ENCODE peak calls at places on chromosomes 1 and 21, in seven cellular contexts. One of them, this sample, is unnamed.

GRCh38 chr1:81563632-81564031 is 237.1 kb upstream of the ADGRL2 start:
- DNase-seq in ELR: no peak
- DNase-seq in stimulated activated CD8-positive, alpha-beta memory T cell treated with anti-CD3 and anti-CD28 coated beads, Interleukin-7, amount 100 ng/mL, for 24 hours: no peak
- DNase-seq in endothelial cell: no peak
- DNase-seq in foreskin fibroblast: no peak
- DNase-seq in caudate nucleus: no peak
- DNase-seq in amniotic stem cell: no peak
- DNase-seq in this sample: no peak

GRCh38 chr1:61237147-61237546 is 154.8 kb downstream of the NFIA start:
- DNase-seq in ELR: no peak
- DNase-seq in stimulated activated CD8-positive, alpha-beta memory T cell treated with anti-CD3 and anti-CD28 coated beads, Interleukin-7, amount 100 ng/mL, for 24 hours: no peak
- DNase-seq in endothelial cell: no peak
- DNase-seq in foreskin fibroblast: no peak
- DNase-seq in caudate nucleus: no peak
- DNase-seq in amniotic stem cell: no peak
- DNase-seq in this sample: no peak

GRCh38 chr1:24767351-24767750 is 22.1 kb downstream of the CLIC4 start:
- DNase-seq in ELR: no peak
- DNase-seq in stimulated activated CD8-positive, alpha-beta memory T cell treated with anti-CD3 and anti-CD28 coated beads, Interleukin-7, amount 100 ng/mL, for 24 hours: no peak
- DNase-seq in endothelial cell: no peak
- DNase-seq in foreskin fibroblast: no peak
- DNase-seq in caudate nucleus: no peak
- DNase-seq in amniotic stem cell: no peak
- DNase-seq in this sample: no peak

GRCh38 chr1:239354211-239354610 is 32.2 kb upstream of the CHRM3 start:
- DNase-seq in ELR: peak
- DNase-seq in stimulated activated CD8-positive, alpha-beta memory T cell treated with anti-CD3 and anti-CD28 coated beads, Interleukin-7, amount 100 ng/mL, for 24 hours: no peak
- DNase-seq in endothelial cell: no peak
- DNase-seq in foreskin fibroblast: no peak
- DNase-seq in caudate nucleus: no peak
- DNase-seq in amniotic stem cell: no peak
- DNase-seq in this sample: no peak

GRCh38 chr1:29475256-29475800 is 239.0 kb downstream of the PTPRU start:
- DNase-seq in ELR: no peak
- DNase-seq in stimulated activated CD8-positive, alpha-beta memory T cell treated with anti-CD3 and anti-CD28 coated beads, Interleukin-7, amount 100 ng/mL, for 24 hours: no peak
- DNase-seq in endothelial cell: no peak
- DNase-seq in foreskin fibroblast: no peak
- DNase-seq in caudate nucleus: no peak
- DNase-seq in amniotic stem cell: no peak
- DNase-seq in this sample: no peak

GRCh38 chr1:151165281-151165737 is 393 bp downstream of the LYSMD1 start:
- DNase-seq in ELR: peak
- DNase-seq in stimulated activated CD8-positive, alpha-beta memory T cell treated with anti-CD3 and anti-CD28 coated beads, Interleukin-7, amount 100 ng/mL, for 24 hours: no peak
- DNase-seq in endothelial cell: peak
- DNase-seq in foreskin fibroblast: peak
- DNase-seq in caudate nucleus: peak
- DNase-seq in amniotic stem cell: no peak
- DNase-seq in this sample: no peak

GRCh38 chr1:231242516-231243198 is 1.6 kb downstream of the GNPAT start:
- DNase-seq in ELR: peak
- DNase-seq in stimulated activated CD8-positive, alpha-beta memory T cell treated with anti-CD3 and anti-CD28 coated beads, Interleukin-7, amount 100 ng/mL, for 24 hours: no peak
- DNase-seq in endothelial cell: no peak
- DNase-seq in foreskin fibroblast: no peak
- DNase-seq in caudate nucleus: no peak
- DNase-seq in amniotic stem cell: no peak
- DNase-seq in this sample: no peak

GRCh38 chr1:55215194-55216021 is at the start of gene USP24:
- DNase-seq in ELR: peak
- DNase-seq in stimulated activated CD8-positive, alpha-beta memory T cell treated with anti-CD3 and anti-CD28 coated beads, Interleukin-7, amount 100 ng/mL, for 24 hours: peak
- DNase-seq in endothelial cell: peak
- DNase-seq in foreskin fibroblast: peak
- DNase-seq in caudate nucleus: peak
- DNase-seq in amniotic stem cell: peak
- DNase-seq in this sample: peak

GRCh38 chr1:156885314-156885713 is 8.2 kb upstream of the PEAR1 start:
- DNase-seq in ELR: no peak
- DNase-seq in stimulated activated CD8-positive, alpha-beta memory T cell treated with anti-CD3 and anti-CD28 coated beads, Interleukin-7, amount 100 ng/mL, for 24 hours: no peak
- DNase-seq in endothelial cell: no peak
- DNase-seq in foreskin fibroblast: no peak
- DNase-seq in caudate nucleus: no peak
- DNase-seq in amniotic stem cell: no peak
- DNase-seq in this sample: no peak

GRCh38 chr1:87712261-87712674 is 383.6 kb downstream of the LMO4 start:
- DNase-seq in ELR: no peak
- DNase-seq in stimulated activated CD8-positive, alpha-beta memory T cell treated with anti-CD3 and anti-CD28 coated beads, Interleukin-7, amount 100 ng/mL, for 24 hours: no peak
- DNase-seq in endothelial cell: no peak
- DNase-seq in foreskin fibroblast: no peak
- DNase-seq in caudate nucleus: no peak
- DNase-seq in amniotic stem cell: no peak
- DNase-seq in this sample: no peak

GRCh38 chr1:11617314-11617713 is 36.9 kb downstream of the FBXO2 start:
- DNase-seq in ELR: no peak
- DNase-seq in stimulated activated CD8-positive, alpha-beta memory T cell treated with anti-CD3 and anti-CD28 coated beads, Interleukin-7, amount 100 ng/mL, for 24 hours: no peak
- DNase-seq in endothelial cell: no peak
- DNase-seq in foreskin fibroblast: no peak
- DNase-seq in caudate nucleus: no peak
- DNase-seq in amniotic stem cell: no peak
- DNase-seq in this sample: no peak

GRCh38 chr1:68384321-68384813 is 65.4 kb downstream of the RPE65 start:
- DNase-seq in ELR: peak
- DNase-seq in stimulated activated CD8-positive, alpha-beta memory T cell treated with anti-CD3 and anti-CD28 coated beads, Interleukin-7, amount 100 ng/mL, for 24 hours: no peak
- DNase-seq in endothelial cell: no peak
- DNase-seq in foreskin fibroblast: peak
- DNase-seq in caudate nucleus: no peak
- DNase-seq in amniotic stem cell: peak
- DNase-seq in this sample: no peak

GRCh38 chr1:150575518-150576366 is 3.7 kb downstream of the MCL1 start:
- DNase-seq in ELR: no peak
- DNase-seq in stimulated activated CD8-positive, alpha-beta memory T cell treated with anti-CD3 and anti-CD28 coated beads, Interleukin-7, amount 100 ng/mL, for 24 hours: no peak
- DNase-seq in endothelial cell: no peak
- DNase-seq in foreskin fibroblast: no peak
- DNase-seq in caudate nucleus: no peak
- DNase-seq in amniotic stem cell: no peak
- DNase-seq in this sample: no peak

GRCh38 chr1:30371179-30371788 is 352.1 kb downstream of the MATN1 start:
- DNase-seq in ELR: no peak
- DNase-seq in stimulated activated CD8-positive, alpha-beta memory T cell treated with anti-CD3 and anti-CD28 coated beads, Interleukin-7, amount 100 ng/mL, for 24 hours: no peak
- DNase-seq in endothelial cell: no peak
- DNase-seq in foreskin fibroblast: no peak
- DNase-seq in caudate nucleus: no peak
- DNase-seq in amniotic stem cell: no peak
- DNase-seq in this sample: no peak

GRCh38 chr1:234529661-234530237 is 50.8 kb upstream of the TARBP1 start:
- DNase-seq in ELR: peak
- DNase-seq in stimulated activated CD8-positive, alpha-beta memory T cell treated with anti-CD3 and anti-CD28 coated beads, Interleukin-7, amount 100 ng/mL, for 24 hours: no peak
- DNase-seq in endothelial cell: no peak
- DNase-seq in foreskin fibroblast: no peak
- DNase-seq in caudate nucleus: no peak
- DNase-seq in amniotic stem cell: no peak
- DNase-seq in this sample: no peak

GRCh38 chr1:53944469-53945182 is 873 bp downstream of the IFT25 start:
- DNase-seq in ELR: peak
- DNase-seq in stimulated activated CD8-positive, alpha-beta memory T cell treated with anti-CD3 and anti-CD28 coated beads, Interleukin-7, amount 100 ng/mL, for 24 hours: no peak
- DNase-seq in endothelial cell: no peak
- DNase-seq in foreskin fibroblast: no peak
- DNase-seq in caudate nucleus: no peak
- DNase-seq in amniotic stem cell: no peak
- DNase-seq in this sample: no peak

GRCh38 chr21:41817228-41817627 is 50.4 kb upstream of the RIPK4 start:
- DNase-seq in ELR: peak
- DNase-seq in stimulated activated CD8-positive, alpha-beta memory T cell treated with anti-CD3 and anti-CD28 coated beads, Interleukin-7, amount 100 ng/mL, for 24 hours: no peak
- DNase-seq in endothelial cell: peak
- DNase-seq in foreskin fibroblast: peak
- DNase-seq in caudate nucleus: no peak
- DNase-seq in amniotic stem cell: peak
- DNase-seq in this sample: no peak

GRCh38 chr21:46423546-46424061 is 35.1 kb upstream of the DIP2A start:
- DNase-seq in ELR: no peak
- DNase-seq in stimulated activated CD8-positive, alpha-beta memory T cell treated with anti-CD3 and anti-CD28 coated beads, Interleukin-7, amount 100 ng/mL, for 24 hours: no peak
- DNase-seq in endothelial cell: no peak
- DNase-seq in foreskin fibroblast: no peak
- DNase-seq in caudate nucleus: no peak
- DNase-seq in amniotic stem cell: no peak
- DNase-seq in this sample: no peak

GRCh38 chr1:58717979-58718378 is 18.1 kb upstream of the MYSM1 start:
- DNase-seq in ELR: no peak
- DNase-seq in stimulated activated CD8-positive, alpha-beta memory T cell treated with anti-CD3 and anti-CD28 coated beads, Interleukin-7, amount 100 ng/mL, for 24 hours: no peak
- DNase-seq in endothelial cell: no peak
- DNase-seq in foreskin fibroblast: no peak
- DNase-seq in caudate nucleus: no peak
- DNase-seq in amniotic stem cell: no peak
- DNase-seq in this sample: no peak

GRCh38 chr1:183914283-183914682 is 109.4 kb downstream of the RGL1 start:
- DNase-seq in ELR: peak
- DNase-seq in stimulated activated CD8-positive, alpha-beta memory T cell treated with anti-CD3 and anti-CD28 coated beads, Interleukin-7, amount 100 ng/mL, for 24 hours: no peak
- DNase-seq in endothelial cell: no peak
- DNase-seq in foreskin fibroblast: peak
- DNase-seq in caudate nucleus: no peak
- DNase-seq in amniotic stem cell: no peak
- DNase-seq in this sample: no peak

GRCh38 chr1:245485996-245486395 is 331.2 kb downstream of the KIF26B start:
- DNase-seq in ELR: no peak
- DNase-seq in stimulated activated CD8-positive, alpha-beta memory T cell treated with anti-CD3 and anti-CD28 coated beads, Interleukin-7, amount 100 ng/mL, for 24 hours: no peak
- DNase-seq in endothelial cell: no peak
- DNase-seq in foreskin fibroblast: no peak
- DNase-seq in caudate nucleus: no peak
- DNase-seq in amniotic stem cell: no peak
- DNase-seq in this sample: no peak

GRCh38 chr1:30982937-30983336 is 74.4 kb upstream of the SDC3 start:
- DNase-seq in ELR: no peak
- DNase-seq in stimulated activated CD8-positive, alpha-beta memory T cell treated with anti-CD3 and anti-CD28 coated beads, Interleukin-7, amount 100 ng/mL, for 24 hours: no peak
- DNase-seq in endothelial cell: no peak
- DNase-seq in foreskin fibroblast: no peak
- DNase-seq in caudate nucleus: no peak
- DNase-seq in amniotic stem cell: no peak
- DNase-seq in this sample: no peak

GRCh38 chr1:161037661-161038522 is 872 bp downstream of the TSTD1 start:
- DNase-seq in ELR: no peak
- DNase-seq in stimulated activated CD8-positive, alpha-beta memory T cell treated with anti-CD3 and anti-CD28 coated beads, Interleukin-7, amount 100 ng/mL, for 24 hours: no peak
- DNase-seq in endothelial cell: no peak
- DNase-seq in foreskin fibroblast: no peak
- DNase-seq in caudate nucleus: no peak
- DNase-seq in amniotic stem cell: no peak
- DNase-seq in this sample: no peak

GRCh38 chr1:216793303-216793702 is 70.1 kb upstream of the ESRRG start:
- DNase-seq in ELR: peak
- DNase-seq in stimulated activated CD8-positive, alpha-beta memory T cell treated with anti-CD3 and anti-CD28 coated beads, Interleukin-7, amount 100 ng/mL, for 24 hours: no peak
- DNase-seq in endothelial cell: no peak
- DNase-seq in foreskin fibroblast: no peak
- DNase-seq in caudate nucleus: no peak
- DNase-seq in amniotic stem cell: no peak
- DNase-seq in this sample: no peak

GRCh38 chr1:204073837-204074273 is 940 bp downstream of the SOX13 start:
- DNase-seq in ELR: peak
- DNase-seq in stimulated activated CD8-positive, alpha-beta memory T cell treated with anti-CD3 and anti-CD28 coated beads, Interleukin-7, amount 100 ng/mL, for 24 hours: no peak
- DNase-seq in endothelial cell: no peak
- DNase-seq in foreskin fibroblast: no peak
- DNase-seq in caudate nucleus: no peak
- DNase-seq in amniotic stem cell: no peak
- DNase-seq in this sample: no peak

This sample was measured in T-helper 17 cell.